ENCODE peak calls at places on chromosomes 12 and 14, in seven cellular contexts. O is foreskin melanocyte; Z is CD8-positive, alpha-beta T cell; J is cortex of kidney; N is HT-29; X is ascending aorta; D is stimulated activated CD8-positive, alpha-beta memory T cell treated with anti-CD3 and anti-CD28 coated beads, Interleukin-15, amount 100 ng/mL, for 24 hours. E is an unnamed sample.
A peak's percentile ranks its signal among the peaks of the same experiment; 100 is the strongest.

GRCh38 chr12:104609083-104609844 is 152.5 kb downstream of the CHST11 start:
- DNase-seq in O (no peak), Z (no peak), J (no peak), N (no peak), X (no peak), D (no peak), E (no peak)

GRCh38 chr12:117045175-117045997 is 53.8 kb downstream of the TESC start:
- DNase-seq in O (no peak), Z (no peak), J (no peak), N (no peak), X (no peak), D (no peak), E (no peak)

GRCh38 chr12:26032719-26033241 is 74.3 kb downstream of the RASSF8 start:
- DNase-seq in O (no peak), Z (no peak), J (no peak), N (peak; percentile 35), X (no peak), D (no peak), E (no peak)

GRCh38 chr14:91036741-91037469 is 23.5 kb downstream of the RPS6KA5 start:
- DNase-seq in O (no peak), Z (no peak), J (no peak), N (no peak), X (no peak), D (no peak), E (no peak)

GRCh38 chr14:25371053-25371452 is 321.1 kb upstream of the STXBP6 start:
- DNase-seq in O (no peak), Z (no peak), J (no peak), N (no peak), X (no peak), D (no peak), E (no peak)

GRCh38 chr14:94572637-94573303 is 8.5 kb upstream of the SERPINA5 start:
- DNase-seq in O (no peak), Z (no peak), J (no peak), N (no peak), X (no peak), D (no peak), E (no peak)

GRCh38 chr12:101824831-101825230 is 5.9 kb downstream of the GNPTAB start:
- DNase-seq in O (peak; percentile 72), Z (no peak), J (no peak), N (no peak), X (no peak), D (no peak), E (no peak)

GRCh38 chr12:62640910-62641448 is 174.4 kb downstream of the MON2 start:
- DNase-seq in O (no peak), Z (no peak), J (no peak), N (no peak), X (no peak), D (no peak), E (no peak)

GRCh38 chr12:28171356-28172060 is 18.7 kb upstream of the CCDC91 start:
- DNase-seq in O (no peak), Z (no peak), J (no peak), N (no peak), X (no peak), D (no peak), E (no peak)

GRCh38 chr14:64736271-64737131 is 32.3 kb downstream of the PLEKHG3 start:
- DNase-seq in O (no peak), Z (no peak), J (no peak), N (peak; percentile 54), X (no peak), D (no peak), E (no peak)

GRCh38 chr12:131042848-131043245 is 89.1 kb downstream of the ADGRD1 start:
- DNase-seq in O (no peak), Z (no peak), J (no peak), N (no peak), X (no peak), D (no peak), E (no peak)

GRCh38 chr12:111926631-111927030 is 84.6 kb downstream of the MAPKAPK5 start:
- DNase-seq in O (no peak), Z (no peak), J (no peak), N (no peak), X (no peak), D (no peak), E (no peak)

GRCh38 chr12:107373238-107373809 is 280.0 kb upstream of the CRY1 start:
- DNase-seq in O (no peak), Z (no peak), J (no peak), N (no peak), X (no peak), D (no peak), E (no peak)

GRCh38 chr14:73283592-73284379 is 46.5 kb downstream of the PAPLN start:
- DNase-seq in O (no peak), Z (no peak), J (no peak), N (no peak), X (no peak), D (no peak), E (no peak)

GRCh38 chr12:2299207-2299606 is 246.4 kb downstream of the CACNA1C start:
- DNase-seq in O (no peak), Z (peak; percentile 15), J (no peak), N (no peak), X (peak; percentile 63), D (no peak), E (no peak)

GRCh38 chr12:4220489-4220888 is 53.1 kb upstream of the CCND2 start:
- DNase-seq in O (no peak), Z (no peak), J (no peak), N (no peak), X (no peak), D (no peak), E (no peak)

GRCh38 chr12:48336564-48336963 is 14.2 kb downstream of the ZNF641 start:
- DNase-seq in O (no peak), Z (no peak), J (no peak), N (peak; percentile 56), X (no peak), D (no peak), E (no peak)